ENCODE peak calls at places on chromosome 14, in seven cellular contexts. W, V, Z, H, Q, R and U are unnamed samples.

GRCh38 chr14:105505101-105505500 is 14.1 kb downstream of the TEDC1 start:
- DNase-seq in W (no peak), H (no peak), Q (no peak), R (no peak), V (no peak), Z (no peak), U (no peak)

GRCh38 chr14:39781466-39781865 is 349.2 kb upstream of the FBXO33 start:
- DNase-seq in Z (no peak), H (no peak), R (no peak), Q (no peak), W (no peak), V (no peak), U (no peak)

GRCh38 chr14:73381379-73382013 is 76.8 kb downstream of the NUMB start:
- DNase-seq in Q (no peak), V (no peak), H (no peak), Z (no peak), W (no peak), R (no peak), U (no peak)

GRCh38 chr14:28635387-28635786 is 131.2 kb upstream of the FOXG1 start:
- DNase-seq in V (no peak), Q (peak; percentile 29), R (peak; percentile 7), Z (peak; percentile 16), W (peak; percentile 13), H (no peak), U (peak; percentile 35)

GRCh38 chr14:96203116-96203515 is 1.5 kb upstream of the BDKRB2 start:
- DNase-seq in Z (no peak), V (no peak), H (no peak), Q (no peak), W (no peak), R (no peak), U (no peak)

GRCh38 chr14:24078146-24078545 is 6.8 kb downstream of the CPNE6 start:
- DNase-seq in V (no peak), Q (no peak), H (no peak), W (peak; percentile 18), Z (no peak), R (no peak), U (no peak)

GRCh38 chr14:61812347-61813100 is 50.3 kb downstream of the SNAPC1 start:
- DNase-seq in Z (no peak), W (peak; percentile 37), H (peak; percentile 52), R (no peak), Q (peak; percentile 11), V (peak; percentile 67), U (peak; percentile 32)

GRCh38 chr14:89617142-89617460 is 200.1 kb upstream of the FOXN3 start:
- DNase-seq in H (no peak), R (no peak), V (no peak), Z (no peak), Q (no peak), W (no peak), U (no peak)

GRCh38 chr14:24271134-24271833 is at the start of gene RABGGTA:
- DNase-seq in Q (peak; percentile 85), Z (peak; percentile 83), W (peak; percentile 95), H (peak; percentile 94), V (peak; percentile 98), R (peak; percentile 84), U (peak; percentile 90)

GRCh38 chr14:29759521-29760340 is 167.9 kb downstream of the PRKD1 start:
- DNase-seq in Z (no peak), R (no peak), Q (no peak), W (no peak), H (no peak), V (no peak), U (no peak)

GRCh38 chr14:104972301-104973211 is 5.6 kb downstream of the AHNAK2 start:
- DNase-seq in W (no peak), H (no peak), V (no peak), R (peak; percentile 92), Z (no peak), Q (peak; percentile 28), U (no peak)

GRCh38 chr14:99681832-99682148 is 2.3 kb upstream of the CYP46A1 start:
- DNase-seq in H (no peak), W (no peak), V (peak; percentile 38), Q (no peak), R (no peak), Z (no peak), U (no peak)
- H2BK5ac ChIP-seq in H (no peak overlapping the region), W (no peak overlapping the region), V (no peak overlapping the region), Q (no peak overlapping the region), R (no peak overlapping the region), Z (no peak overlapping the region), U (no peak overlapping the region)

GRCh38 chr14:69460093-69460701 is 24.3 kb upstream of the PLEKHD1 start:
- DNase-seq in R (peak; percentile 75), H (no peak), Q (peak; percentile 92), V (no peak), W (peak; percentile 62), Z (peak; percentile 95), U (no peak)
- H2BK5ac ChIP-seq in R (no peak overlapping the region), H (no peak overlapping the region), Q (no peak overlapping the region), V (no peak overlapping the region), W (no peak overlapping the region), Z (no peak overlapping the region), U (no peak overlapping the region)

GRCh38 chr14:103495854-103496253 is 26.8 kb downstream of the CKB start:
- DNase-seq in R (no peak), W (peak; percentile 25), Z (no peak), H (no peak), Q (no peak), V (no peak), U (no peak)
- H2BK5ac ChIP-seq in R (no peak overlapping the region), W (no peak overlapping the region), Z (no peak overlapping the region), H (no peak overlapping the region), Q (no peak overlapping the region), V (no peak overlapping the region), U (no peak overlapping the region)

GRCh38 chr14:52888159-52888558 is 62.7 kb downstream of the FERMT2 start:
- DNase-seq in H (no peak), R (no peak), W (no peak), Z (no peak), Q (no peak), V (no peak), U (no peak)

GRCh38 chr14:52885230-52885629 is 65.6 kb downstream of the FERMT2 start:
- DNase-seq in V (no peak), Z (peak; percentile 54), Q (peak; percentile 43), R (peak; percentile 52), H (no peak), W (no peak), U (no peak)

GRCh38 chr14:52879958-52880357 is 70.9 kb downstream of the FERMT2 start:
- DNase-seq in R (no peak), V (no peak), Z (peak; percentile 56), Q (no peak), W (no peak), H (no peak), U (no peak)

GRCh38 chr14:52882824-52883223 is 68.0 kb downstream of the FERMT2 start:
- DNase-seq in H (no peak), Z (no peak), R (peak; percentile 56), Q (no peak), W (no peak), V (no peak), U (no peak)

GRCh38 chr14:52883658-52884057 is 67.2 kb downstream of the FERMT2 start:
- DNase-seq in H (no peak), R (no peak), Z (no peak), V (no peak), W (peak; percentile 49), Q (no peak), U (no peak)
- H2BK5ac ChIP-seq in H (no peak overlapping the region), R (no peak overlapping the region), Z (no peak overlapping the region), V (no peak overlapping the region), W (no peak overlapping the region), Q (no peak overlapping the region), U (no peak overlapping the region)

DNA sequence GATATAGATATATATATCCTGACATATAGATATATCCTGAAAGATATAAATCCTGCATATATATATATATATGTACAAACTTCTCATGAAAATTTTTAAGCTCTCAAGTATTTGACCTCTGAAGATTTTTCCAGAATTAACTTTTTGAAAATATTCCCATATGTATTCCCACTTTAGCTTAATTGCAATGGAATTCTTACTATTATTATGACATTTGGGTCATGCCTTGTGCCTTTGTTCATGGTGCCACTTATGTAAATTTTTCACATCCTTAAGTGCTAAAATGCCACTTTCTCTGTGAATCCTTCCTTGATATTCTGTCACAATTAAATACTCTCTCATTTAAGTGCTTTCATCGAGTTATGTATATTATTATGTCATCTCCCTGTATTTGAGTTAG is 398.2 kb upstream of the SEL1L start:
- DNase-seq in V (no peak), Q (no peak), W (no peak), R (no peak), H (no peak), Z (no peak), U (no peak)
- H2BK5ac ChIP-seq in V (no peak overlapping the region), Q (no peak overlapping the region), W (no peak overlapping the region), R (no peak overlapping the region), H (no peak overlapping the region), Z (no peak overlapping the region), U (no peak overlapping the region)

GRCh38 chr14:99537399-99537798 is 56.2 kb downstream of the CCNK start:
- DNase-seq in W (peak; percentile 83), Q (peak; percentile 75), Z (peak; percentile 83), R (no peak), H (no peak), V (no peak), U (no peak)
- H2BK5ac ChIP-seq in W (no peak overlapping the region), Q (no peak overlapping the region), Z (peak overlapping the region; percentile 94), R (no peak overlapping the region), H (no peak overlapping the region), V (peak overlapping the region; percentile 66), U (peak overlapping the region; percentile 47)

GRCh38 chr14:41380017-41380416 is 226.7 kb upstream of the LRFN5 start:
- DNase-seq in W (no peak), Z (no peak), H (no peak), Q (no peak), R (no peak), V (no peak), U (no peak)
- H2BK5ac ChIP-seq in W (no peak overlapping the region), Z (no peak overlapping the region), H (no peak overlapping the region), Q (no peak overlapping the region), R (no peak overlapping the region), V (no peak overlapping the region), U (no peak overlapping the region)

DNA sequence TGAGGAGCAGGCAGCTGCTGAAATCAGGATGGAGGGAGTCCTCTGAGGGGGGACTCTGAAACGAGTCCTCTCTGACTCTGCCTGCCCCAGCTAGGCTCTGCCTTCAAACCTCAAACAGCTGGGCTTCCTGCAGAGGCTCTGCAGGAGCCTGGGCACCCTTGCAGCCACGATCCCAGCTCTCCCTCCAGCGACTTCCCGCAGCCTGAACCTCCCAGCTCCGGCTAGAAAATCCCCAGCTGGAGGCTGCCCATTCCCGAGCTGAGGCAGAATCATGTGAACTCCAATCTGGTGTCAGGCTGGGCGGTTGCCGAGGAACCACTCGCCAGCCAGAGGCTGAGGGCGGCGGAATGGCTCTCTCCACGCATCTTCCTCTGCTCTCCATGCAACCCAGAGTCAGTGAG is at the start of gene GPR68:
- DNase-seq in Q (peak; percentile 56), V (peak; percentile 56), R (no peak), Z (peak; percentile 73), H (peak; percentile 67), W (no peak), U (no peak)
- H2BK5ac ChIP-seq in Q (peak within 1 kb of the TSS; percentile 1), V (peak within 1 kb of the TSS; percentile 35), R (no peak within 1 kb of the TSS), Z (peak within 1 kb of the TSS; percentile 74), H (no peak within 1 kb of the TSS), W (no peak within 1 kb of the TSS), U (no peak within 1 kb of the TSS)